ENCODE peak calls at places on chromosomes 13 and 19, in seven cellular contexts. One of them, this sample, is unnamed.

GRCh38 chr13:38024431-38024830 is 154.9 kb upstream of the TRPC4 start:
- DNase-seq in iris pigment epithelial cell: peak
- DNase-seq in posterior cingulate gyrus: no peak
- DNase-seq in GF-D8: no peak
- DNase-seq in amniotic epithelial cell: no peak
- DNase-seq in NCI-H460: no peak
- DNase-seq in activated B cell treated with CpG ODN at 0.5 μM for 24 hours: no peak
- DNase-seq in this sample: no peak

GRCh38 chr13:80132741-80133601 is 208.0 kb downstream of the SPRY2 start:
- DNase-seq in posterior cingulate gyrus: peak
- DNase-seq in GF-D8: no peak
- DNase-seq in amniotic epithelial cell: peak
- DNase-seq in NCI-H460: peak
- DNase-seq in iris pigment epithelial cell: peak
- DNase-seq in activated B cell treated with CpG ODN at 0.5 μM for 24 hours: no peak
- DNase-seq in this sample: no peak

GRCh38 chr13:107202371-107203023 is 634.6 kb upstream of the ARGLU1 start:
- DNase-seq in iris pigment epithelial cell: peak
- DNase-seq in amniotic epithelial cell: no peak
- DNase-seq in posterior cingulate gyrus: no peak
- DNase-seq in NCI-H460: no peak
- DNase-seq in GF-D8: no peak
- DNase-seq in activated B cell treated with CpG ODN at 0.5 μM for 24 hours: no peak
- DNase-seq in this sample: no peak

GRCh38 chr19:7953060-7953459 is 9.6 kb upstream of the TIMM44 start:
- DNase-seq in posterior cingulate gyrus: no peak
- DNase-seq in NCI-H460: no peak
- DNase-seq in GF-D8: peak
- DNase-seq in amniotic epithelial cell: peak
- DNase-seq in activated B cell treated with CpG ODN at 0.5 μM for 24 hours: no peak
- DNase-seq in iris pigment epithelial cell: peak
- DNase-seq in this sample: peak

GRCh38 chr19:3189702-3190469 is 4.2 kb downstream of the NCLN start:
- DNase-seq in iris pigment epithelial cell: no peak
- DNase-seq in amniotic epithelial cell: no peak
- DNase-seq in GF-D8: no peak
- DNase-seq in posterior cingulate gyrus: no peak
- DNase-seq in activated B cell treated with CpG ODN at 0.5 μM for 24 hours: no peak
- DNase-seq in NCI-H460: no peak
- DNase-seq in this sample: no peak

GRCh38 chr13:43132228-43132627 is 108.8 kb downstream of the DNAJC15 start:
- DNase-seq in iris pigment epithelial cell: peak
- DNase-seq in amniotic epithelial cell: peak
- DNase-seq in GF-D8: no peak
- DNase-seq in activated B cell treated with CpG ODN at 0.5 μM for 24 hours: no peak
- DNase-seq in NCI-H460: peak
- DNase-seq in posterior cingulate gyrus: no peak
- DNase-seq in this sample: no peak

GRCh38 chr19:42816901-42817300 is 51.4 kb upstream of the PSG8 start:
- DNase-seq in iris pigment epithelial cell: peak
- DNase-seq in amniotic epithelial cell: no peak
- DNase-seq in GF-D8: no peak
- DNase-seq in activated B cell treated with CpG ODN at 0.5 μM for 24 hours: no peak
- DNase-seq in NCI-H460: no peak
- DNase-seq in posterior cingulate gyrus: no peak
- DNase-seq in this sample: no peak

GRCh38 chr13:25632166-25632888 is 260.6 kb downstream of the ATP8A2 start:
- DNase-seq in posterior cingulate gyrus: no peak
- DNase-seq in activated B cell treated with CpG ODN at 0.5 μM for 24 hours: no peak
- DNase-seq in iris pigment epithelial cell: no peak
- DNase-seq in amniotic epithelial cell: no peak
- DNase-seq in NCI-H460: no peak
- DNase-seq in GF-D8: no peak
- DNase-seq in this sample: no peak

GRCh38 chr13:73450583-73450982 is 391.8 kb downstream of the KLF5 start:
- DNase-seq in GF-D8: no peak
- DNase-seq in NCI-H460: no peak
- DNase-seq in activated B cell treated with CpG ODN at 0.5 μM for 24 hours: no peak
- DNase-seq in amniotic epithelial cell: no peak
- DNase-seq in posterior cingulate gyrus: no peak
- DNase-seq in iris pigment epithelial cell: peak
- DNase-seq in this sample: no peak

GRCh38 chr19:813359-814107 is 8.2 kb downstream of the PLPPR3 start:
- DNase-seq in posterior cingulate gyrus: no peak
- DNase-seq in GF-D8: no peak
- DNase-seq in iris pigment epithelial cell: no peak
- DNase-seq in NCI-H460: no peak
- DNase-seq in activated B cell treated with CpG ODN at 0.5 μM for 24 hours: no peak
- DNase-seq in amniotic epithelial cell: no peak
- DNase-seq in this sample: no peak

GRCh38 chr13:40764587-40765403 is 6.2 kb downstream of the MRPS31 start:
- DNase-seq in posterior cingulate gyrus: no peak
- DNase-seq in iris pigment epithelial cell: peak
- DNase-seq in GF-D8: no peak
- DNase-seq in NCI-H460: no peak
- DNase-seq in activated B cell treated with CpG ODN at 0.5 μM for 24 hours: no peak
- DNase-seq in amniotic epithelial cell: peak
- DNase-seq in this sample: no peak

GRCh38 chr13:71801781-71802180 is 65.2 kb downstream of the DACH1 start:
- DNase-seq in activated B cell treated with CpG ODN at 0.5 μM for 24 hours: no peak
- DNase-seq in GF-D8: peak
- DNase-seq in iris pigment epithelial cell: no peak
- DNase-seq in amniotic epithelial cell: no peak
- DNase-seq in NCI-H460: no peak
- DNase-seq in posterior cingulate gyrus: no peak
- DNase-seq in this sample: no peak

This sample was measured in KBM-7.